ENCODE peak calls at places on chromosomes 5 and 9, in four cellular contexts. P is bronchial epithelial cell, U is ovary, V is left lung. E is an unnamed sample.

GRCh38 chr9:125987420-125987819 is 240.2 kb downstream of the PBX3 start:
- DNase-seq in P (no peak), U (peak), V (no peak), E (no peak)

GRCh38 chr5:151685749-151686672 is 704 bp downstream of the SPARC start:
- DNase-seq in P (no peak), U (no peak), V (no peak), E (no peak)

GRCh38 chr5:35253582-35253981 is 23.3 kb upstream of the PRLR start:
- DNase-seq in P (no peak), U (no peak), V (no peak), E (no peak)

GRCh38 chr5:178143901-178144300 is 9.8 kb downstream of the NHP2 start:
- DNase-seq in P (no peak), U (peak), V (peak), E (no peak)

GRCh38 chr9:109264865-109265532 is 55.9 kb downstream of the EPB41L4B start:
- DNase-seq in P (peak), U (no peak), V (peak), E (no peak)

GRCh38 chr5:67249590-67249895 is 52.9 kb upstream of the CD180 start:
- DNase-seq in P (no peak), U (no peak), V (no peak), E (no peak)

GRCh38 chr9:130284690-130285089 is 19.1 kb downstream of the HMCN2 start:
- DNase-seq in P (no peak), U (no peak), V (no peak), E (no peak)

GRCh38 chr5:156396830-156397081 is 69.8 kb downstream of the SGCD start:
- DNase-seq in P (peak), U (no peak), V (no peak), E (no peak)

GRCh38 chr9:133403766-133404439 is 13.9 kb downstream of the REXO4 start:
- DNase-seq in P (peak), U (no peak), V (peak), E (peak)

GRCh38 chr5:7629559-7629958 is 221.4 kb downstream of the CFAP90 start:
- DNase-seq in P (no peak), U (no peak), V (no peak), E (no peak)

GRCh38 chr9:36063804-36064447 is 27.2 kb downstream of the RECK start:
- DNase-seq in P (peak), U (no peak), V (no peak), E (no peak)

GRCh38 chr5:179118756-179119414 is 58.7 kb downstream of the ZNF354C start:
- DNase-seq in P (no peak), U (no peak), V (peak), E (no peak)

GRCh38 chr9:124871156-124871561 is 9.2 kb downstream of the ARPC5L start:
- DNase-seq in P (no peak), U (no peak), V (no peak), E (no peak)

GRCh38 chr9:120308495-120308894 is 271.5 kb downstream of the CDK5RAP2 start:
- DNase-seq in P (peak), U (no peak), V (no peak), E (no peak)

GRCh38 chr9:93450817-93451761 is at the start of gene FAM120A:
- DNase-seq in P (peak), U (peak), V (peak), E (peak)

GRCh38 chr9:100598641-100599145 is 20.8 kb downstream of the CAVIN4 start:
- DNase-seq in P (peak), U (peak), V (peak), E (peak)

GRCh38 chr9:36847781-36848673 is 186.0 kb downstream of the PAX5 start:
- DNase-seq in P (no peak), U (no peak), V (no peak), E (no peak)

GRCh38 chr5:169904568-169904967 is 75.7 kb downstream of the INSYN2B start:
- DNase-seq in P (no peak), U (no peak), V (no peak), E (no peak)
- TF ChIP-seq CTCF in P (no peak), U (no peak), V (no peak), E (no peak)

GRCh38 chr9:96619491-96620154 is at the start of gene CDC14B:
- DNase-seq in P (peak), U (peak), V (peak), E (peak)
- TF ChIP-seq CTCF in P (no peak), U (peak), V (no peak), E (no peak)

GRCh38 chr5:139341187-139341688 is 416 bp upstream of the PAIP2 start:
- DNase-seq in P (no peak), U (no peak), V (no peak), E (no peak)

GRCh38 chr5:139340051-139340450 is 1.6 kb upstream of the PAIP2 start:
- DNase-seq in P (no peak), U (no peak), V (no peak), E (no peak)

GRCh38 chr5:139335811-139336210 is 5.8 kb upstream of the PAIP2 start:
- DNase-seq in P (no peak), U (no peak), V (no peak), E (no peak)
- TF ChIP-seq CTCF in P (no peak), U (no peak), V (no peak), E (no peak)

GRCh38 chr5:150398432-150399157 is 14.1 kb downstream of the CD74 start:
- DNase-seq in P (no peak), U (no peak), V (no peak), E (no peak)
- TF ChIP-seq CTCF in P (peak), U (no peak), V (no peak), E (peak)

DNA sequence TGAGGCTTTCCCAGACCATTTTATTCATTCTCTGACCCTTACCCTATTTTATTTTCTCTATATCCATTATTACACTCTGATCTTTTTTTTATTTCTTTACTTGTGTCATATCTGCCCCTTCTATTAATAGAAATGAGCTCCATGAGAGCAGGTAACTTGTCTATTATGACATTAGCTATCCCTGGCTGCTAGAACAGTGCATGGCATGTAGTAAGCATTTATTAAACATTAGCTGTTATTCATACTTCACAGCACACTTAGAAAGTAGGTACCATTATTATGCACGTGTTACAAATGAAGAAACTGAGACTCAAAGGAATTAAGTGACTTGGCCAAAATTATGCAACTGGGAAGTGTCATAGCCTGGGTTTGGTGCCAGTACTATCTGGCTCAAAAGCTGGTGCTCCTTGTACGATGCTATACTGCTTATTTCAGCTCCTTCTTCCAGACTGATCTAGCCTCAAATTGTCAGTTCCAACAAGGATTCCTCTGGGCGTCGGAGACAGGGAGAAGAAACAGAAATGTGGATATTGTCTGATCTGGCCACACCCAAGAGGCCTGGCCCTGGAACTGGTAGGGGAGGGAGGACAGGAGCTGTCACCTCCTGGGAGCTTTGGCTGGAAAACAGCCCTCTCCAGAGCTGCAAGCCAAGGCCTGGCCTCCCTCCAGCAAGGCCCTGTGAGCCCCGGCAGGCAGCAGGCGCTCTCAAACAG is 10.8 kb upstream of the NIPAL4 start:
- DNase-seq in P (no peak), U (peak), V (no peak), E (no peak)
- TF ChIP-seq CTCF in P (no peak), U (no peak), V (no peak), E (no peak)

DNA sequence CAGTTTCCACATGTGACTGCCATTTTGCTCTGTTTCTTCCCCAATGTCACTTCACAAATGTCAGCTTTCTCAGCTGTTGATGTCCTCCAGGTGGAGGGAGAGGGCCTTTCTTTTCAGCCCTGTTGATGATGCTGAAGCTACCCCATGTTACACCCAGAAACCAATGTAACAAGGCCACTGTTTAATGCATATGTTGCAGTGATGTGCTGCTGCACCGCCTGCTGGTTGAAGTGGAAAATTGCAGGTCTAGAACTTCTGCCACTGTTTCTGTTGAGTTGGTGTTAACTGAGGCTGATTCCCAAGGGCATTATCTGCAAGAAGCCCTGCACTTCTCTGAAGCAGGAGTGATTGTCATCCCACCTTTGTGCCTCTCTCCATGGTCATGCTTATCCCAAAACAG is 428.4 kb downstream of the KDM4C start:
- DNase-seq in P (no peak), U (no peak), V (no peak), E (no peak)
- TF ChIP-seq CTCF in P (peak), U (no peak), V (peak), E (peak)

DNA sequence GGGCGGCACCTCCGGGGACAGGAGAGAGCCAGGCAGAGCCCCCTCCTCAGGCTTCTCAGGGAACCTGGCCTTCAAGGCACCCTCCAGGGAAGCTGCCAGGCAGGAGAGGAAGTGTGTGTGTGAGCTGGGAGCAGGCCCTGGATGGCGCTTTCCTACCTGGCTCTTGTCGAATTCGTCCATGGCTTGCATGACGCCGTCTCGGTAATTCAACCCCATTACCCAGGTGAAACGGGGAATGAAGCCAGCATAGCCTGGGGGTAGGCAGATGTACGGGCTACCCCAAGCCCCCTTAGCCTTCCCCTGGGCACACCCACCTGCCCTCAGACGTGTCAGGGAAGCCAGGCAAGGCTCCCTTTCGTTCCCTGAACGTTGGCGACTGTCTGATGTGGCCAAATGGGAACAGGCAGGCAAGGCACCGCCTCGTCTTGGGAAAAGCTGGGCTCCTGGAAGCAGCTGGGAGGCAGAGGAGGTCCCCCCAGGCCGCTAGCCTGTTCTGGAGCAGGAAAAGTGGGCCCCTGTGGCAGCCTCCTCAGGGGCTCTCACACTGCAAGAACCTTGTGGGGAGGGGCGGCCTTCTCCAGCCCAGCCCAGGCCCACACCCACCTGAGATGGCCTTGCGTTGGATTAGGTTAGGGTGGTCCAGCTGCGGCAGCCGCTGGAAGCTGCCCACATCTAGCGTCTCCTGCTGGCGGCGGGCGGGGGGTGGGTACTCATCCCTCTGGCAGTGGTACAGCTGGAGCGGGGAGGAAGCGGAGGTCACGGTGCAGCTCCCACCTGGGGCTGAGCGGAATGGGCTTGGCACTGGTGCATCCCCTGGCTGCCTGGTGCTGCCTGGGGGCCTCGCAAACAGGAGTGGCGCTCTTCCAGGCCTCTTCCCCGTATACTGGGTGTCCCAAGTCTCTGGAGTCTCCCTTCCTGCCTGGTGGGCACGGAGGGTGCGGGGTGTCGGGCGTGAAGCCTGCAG is 3.7 kb downstream of the TUBB4B start:
- DNase-seq in P (peak), U (no peak), V (no peak), E (no peak)
- TF ChIP-seq CTCF in P (peak), U (no peak), V (no peak), E (no peak)

GRCh38 chr9:5773324-5773999 is 59.5 kb downstream of the ERMP1 start:
- DNase-seq in P (no peak), U (no peak), V (no peak), E (no peak)
- TF ChIP-seq CTCF in P (no peak), U (no peak), V (no peak), E (no peak)

E was measured in natural killer cell.